ENCODE peak calls at places on chromosome 20, in four cellular contexts. P is tibial artery; V is mammary epithelial cell; Z is CD8-positive, alpha-beta T cell. R is an unnamed sample.

GRCh38 chr20:645318-646106 is 7.5 kb downstream of the SRXN1 start:
- DNase-seq in P (peak; percentile 76), Z (peak; percentile 65), V (peak; percentile 35), R (peak; percentile 45)

GRCh38 chr20:2086177-2086979 is 15.2 kb upstream of the STK35 start:
- DNase-seq in V (no peak), Z (no peak), P (no peak), R (no peak)

GRCh38 chr20:25460591-25461280 is 53.3 kb downstream of the GINS1 start:
- DNase-seq in Z (no peak), V (no peak), P (no peak), R (no peak)

GRCh38 chr20:59802018-59802417 is 131.4 kb downstream of the SYCP2 start:
- DNase-seq in Z (no peak), P (no peak), V (no peak), R (no peak)

GRCh38 chr20:10637062-10637559 is 36.7 kb downstream of the JAG1 start:
- DNase-seq in Z (no peak), V (peak; percentile 76), P (peak; percentile 92), R (no peak)

GRCh38 chr20:48750941-48751620 is 76.7 kb downstream of the PREX1 start:
- DNase-seq in V (no peak), Z (peak; percentile 58), P (no peak), R (peak; percentile 9)

GRCh38 chr20:20463933-20464374 is 96.0 kb downstream of the INSM1 start:
- DNase-seq in P (no peak), V (no peak), Z (no peak), R (no peak)

GRCh38 chr20:4605166-4605565 is 116.5 kb upstream of the PRND start:
- DNase-seq in P (no peak), Z (no peak), V (no peak), R (no peak)

GRCh38 chr20:39773380-39774000 is 811.3 kb downstream of the DHX35 start:
- DNase-seq in Z (no peak), V (no peak), P (no peak), R (no peak)

GRCh38 chr20:34538671-34539123 is 19.8 kb upstream of the MAP1LC3A start:
- DNase-seq in V (peak; percentile 32), P (no peak), Z (peak; percentile 56), R (no peak)

GRCh38 chr20:60214901-60215522 is 256.8 kb downstream of the CDH26 start:
- DNase-seq in P (no peak), V (peak; percentile 30), Z (no peak), R (no peak)

GRCh38 chr20:2879148-2879547 is 5.9 kb downstream of the PTPRA start:
- DNase-seq in Z (no peak), P (no peak), V (peak; percentile 30), R (no peak)

GRCh38 chr20:61764471-61765020 is 301.1 kb downstream of the TAF4 start:
- DNase-seq in Z (no peak), P (peak; percentile 48), V (no peak), R (no peak)

GRCh38 chr20:475463-476357 is 13.4 kb upstream of the TBC1D20 start:
- DNase-seq in V (no peak), Z (no peak), P (no peak), R (no peak)

GRCh38 chr20:25022680-25023079 is 30.1 kb upstream of the APMAP start:
- DNase-seq in V (peak; percentile 86), P (peak; percentile 65), Z (no peak), R (no peak)

GRCh38 chr20:46550441-46550840 is at the start of gene OCSTAMP:
- DNase-seq in P (no peak), Z (no peak), V (no peak), R (no peak)

GRCh38 chr20:46555370-46555956 is 5.0 kb upstream of the OCSTAMP start:
- DNase-seq in Z (no peak), V (no peak), P (no peak), R (no peak)

GRCh38 chr20:46554850-46555249 is 4.4 kb upstream of the OCSTAMP start:
- DNase-seq in Z (no peak), V (no peak), P (no peak), R (no peak)

GRCh38 chr20:46551508-46552280 is 1.2 kb upstream of the OCSTAMP start:
- DNase-seq in Z (no peak), V (no peak), P (no peak), R (no peak)

GRCh38 chr20:46552460-46553420 is 2.3 kb upstream of the OCSTAMP start:
- DNase-seq in Z (no peak), P (no peak), V (no peak), R (no peak)
- H3K4me1 ChIP-seq in Z (peaks cover 19% of the 10 kb centered on the region), P (peaks cover 6% of the 10 kb centered on the region), V (no peaks in the 10 kb centered on the region), R (peaks cover 17% of the 10 kb centered on the region)

GRCh38 chr20:36604952-36605308 is 649 bp upstream of the RAB5IF start:
- DNase-seq in Z (peak; percentile 45), V (no peak), P (peak; percentile 71), R (no peak)
- H3K27ac ChIP-seq in Z (peak overlapping the region; percentile 89), V (peak overlapping the region; percentile 64), P (peak overlapping the region; percentile 76), R (peak overlapping the region; percentile 82)

GRCh38 chr20:62799459-62799858 is 3.2 kb downstream of the MRGBP start:
- DNase-seq in V (no peak), P (no peak), Z (no peak), R (no peak)

GRCh38 chr20:62799873-62800272 is 3.6 kb downstream of the MRGBP start:
- DNase-seq in P (no peak), V (no peak), Z (no peak), R (no peak)

GRCh38 chr20:62796699-62797491 is 622 bp downstream of the MRGBP start:
- DNase-seq in V (no peak), Z (no peak), P (no peak), R (no peak)

GRCh38 chr20:62799036-62799435 is 2.8 kb downstream of the MRGBP start:
- DNase-seq in P (no peak), Z (no peak), V (no peak), R (no peak)

GRCh38 chr20:62797671-62798532 is 1.6 kb downstream of the MRGBP start:
- DNase-seq in Z (no peak), V (no peak), P (no peak), R (no peak)
- H3K4me3 ChIP-seq in Z (no peak overlapping the region), V (no peak overlapping the region), P (no peak overlapping the region), R (no peak overlapping the region)

DNA sequence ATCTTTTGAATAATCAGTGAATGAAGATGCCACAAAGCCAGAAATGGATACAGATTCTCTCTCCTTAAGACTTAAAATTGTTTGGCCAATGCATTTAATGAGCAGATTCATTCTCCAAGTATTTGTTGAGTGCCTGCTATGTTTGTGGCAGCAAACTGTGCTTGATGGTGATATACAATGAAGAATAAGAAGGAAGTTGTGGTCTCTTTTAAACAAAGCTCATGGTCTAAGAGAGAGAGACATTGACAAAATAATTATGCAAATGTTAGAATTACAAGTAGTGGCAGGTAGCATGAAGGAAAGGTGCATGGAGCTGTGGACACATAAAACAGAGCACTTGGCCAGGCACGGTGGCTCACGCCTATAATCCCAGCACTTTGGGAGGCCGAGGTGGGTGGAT is 28.3 kb downstream of the NFATC2 start:
- DNase-seq in V (no peak), P (no peak), Z (no peak), R (no peak)
- H3K4me1 ChIP-seq in V (peaks cover 5% of the 10 kb centered on the region), P (no peaks in the 10 kb centered on the region), Z (peaks cover 55% of the 10 kb centered on the region), R (peaks cover 54% of the 10 kb centered on the region)

GRCh38 chr20:47281376-47281775 is 75.1 kb downstream of the ZMYND8 start:
- DNase-seq in V (no peak), Z (no peak), P (no peak), R (no peak)
- H3K27ac ChIP-seq in V (no peak overlapping the region), Z (no peak overlapping the region), P (no peak overlapping the region), R (no peak overlapping the region)

DNA sequence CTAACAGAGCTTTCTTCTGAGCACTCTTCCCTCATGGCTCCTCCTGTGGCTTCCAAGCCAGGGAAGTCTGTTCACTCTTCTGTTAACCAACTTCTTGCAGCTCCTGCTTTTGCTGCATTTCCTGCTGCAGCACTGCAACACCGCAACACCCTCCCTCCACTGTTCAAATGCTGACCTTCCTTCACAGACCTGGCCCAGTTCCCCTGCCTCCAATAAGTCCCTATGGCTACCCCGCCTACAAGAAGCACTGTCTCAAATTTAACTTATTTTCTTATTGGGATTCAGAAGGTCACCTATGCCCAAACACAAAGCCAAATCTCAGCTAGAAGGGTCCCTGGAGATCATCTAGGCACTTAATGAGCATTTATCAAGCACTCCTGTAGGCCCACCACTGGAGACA is 44.6 kb downstream of the ELMO2 start:
- DNase-seq in V (no peak), Z (no peak), P (no peak), R (no peak)
- H3K4me3 ChIP-seq in V (no peak overlapping the region), Z (peak overlapping the region; percentile 1), P (no peak overlapping the region), R (peak overlapping the region; percentile 34)

DNA sequence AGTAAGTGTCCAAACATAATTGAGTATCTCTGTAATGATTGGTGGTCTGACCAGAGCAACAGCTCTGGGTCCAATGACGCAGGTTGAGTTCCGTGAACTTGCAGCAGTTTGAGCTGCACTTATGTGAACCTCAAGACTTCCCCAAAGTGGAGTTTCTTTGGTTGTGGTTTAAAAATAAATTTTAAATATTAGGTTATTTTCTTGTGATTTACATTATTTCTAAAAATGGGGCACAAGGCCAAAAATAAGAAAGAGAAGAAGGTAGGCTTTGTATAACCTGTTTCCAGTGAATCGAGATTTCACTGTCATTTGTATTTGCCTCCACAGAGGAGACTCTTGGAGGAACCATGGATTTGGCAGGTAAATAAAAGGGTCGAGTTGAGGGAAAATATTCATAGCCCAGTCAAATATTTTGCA is 166.4 kb upstream of the ZNF217 start:
- DNase-seq in Z (no peak), V (no peak), P (no peak), R (no peak)
- H3K4me1 ChIP-seq in Z (peaks cover 18% of the 10 kb centered on the region), V (no peaks in the 10 kb centered on the region), P (no peaks in the 10 kb centered on the region), R (peaks cover 15% of the 10 kb centered on the region)

DNA sequence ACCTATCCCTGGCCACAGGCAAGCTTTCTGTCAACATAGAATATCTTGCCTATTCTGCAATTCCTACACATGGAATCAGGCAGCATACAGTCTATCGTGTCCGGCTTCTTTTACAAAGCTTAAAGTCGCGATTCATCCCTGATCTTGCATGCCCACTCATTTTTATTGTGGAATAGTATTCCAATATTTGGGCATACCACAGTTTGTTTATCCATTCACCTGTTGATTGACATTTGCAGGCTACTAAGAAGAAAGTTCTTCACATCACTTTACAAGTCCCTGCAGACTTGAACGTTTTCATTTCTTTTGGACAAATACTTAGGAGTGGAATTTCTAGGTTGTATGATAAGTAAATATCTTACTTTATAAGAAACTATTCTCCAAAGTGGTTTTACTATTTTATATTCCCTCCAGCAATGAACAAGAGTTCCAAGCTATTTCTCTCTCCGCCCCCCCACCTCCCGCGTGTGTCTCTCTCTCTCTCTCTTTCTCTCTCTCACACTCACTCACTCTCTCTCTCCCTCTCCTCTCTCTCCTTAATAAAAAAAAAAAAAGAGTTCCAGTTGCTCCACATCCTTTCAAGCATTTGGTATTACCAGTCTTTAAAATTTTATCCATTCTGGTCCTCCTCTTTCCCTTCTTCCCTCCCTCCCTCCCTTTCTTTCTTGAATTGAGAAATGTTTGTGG is 1.1 kb upstream of the PLCB1 start:
- DNase-seq in P (no peak), V (no peak), Z (no peak), R (no peak)
- H3K27ac ChIP-seq in P (peak overlapping the region; percentile 56), V (no peak overlapping the region), Z (no peak overlapping the region), R (no peak overlapping the region)

GRCh38 chr20:57394087-57395082 is 3.2 kb downstream of the RBM38 start:
- DNase-seq in V (no peak), P (no peak), Z (peak; percentile 11), R (no peak)

GRCh38 chr20:57397004-57397692 is 6.0 kb downstream of the RBM38 start:
- DNase-seq in V (no peak), Z (peak; percentile 38), P (no peak), R (peak; percentile 35)

GRCh38 chr20:57396212-57396611 is 5.0 kb downstream of the RBM38 start:
- DNase-seq in V (no peak), Z (no peak), P (no peak), R (no peak)

GRCh38 chr20:57396638-57397003 is 5.4 kb downstream of the RBM38 start:
- DNase-seq in P (no peak), V (no peak), Z (no peak), R (no peak)

GRCh38 chr20:57395111-57395959 is 4.1 kb downstream of the RBM38 start:
- DNase-seq in Z (peak; percentile 11), V (peak; percentile 74), P (peak; percentile 87), R (no peak)
- H3K4me3 ChIP-seq in Z (no peak overlapping the region), V (no peak overlapping the region), P (peak overlapping the region; percentile 5), R (no peak overlapping the region)

GRCh38 chr20:41143354-41143753 is 6.0 kb downstream of the PLCG1 start:
- DNase-seq in Z (no peak), V (no peak), P (peak; percentile 17), R (no peak)
- H3K4me1 ChIP-seq in Z (peaks cover 96% of the 10 kb centered on the region), V (peaks cover 25% of the 10 kb centered on the region), P (peaks cover 89% of the 10 kb centered on the region), R (peaks cover 85% of the 10 kb centered on the region)